ENCODE peak calls at places on chromosome 2, in six cellular contexts. One of them, this sample, is unnamed.

GRCh38 chr2:143525536-143525935 is 396.3 kb downstream of the ARHGAP15 start:
- DNase-seq in NCI-H774: no peak
- DNase-seq in GM12878: no peak
- DNase-seq in NCI-H69: no peak
- DNase-seq in EL: no peak
- DNase-seq in CD4-positive, CD25-positive, alpha-beta regulatory T cell: peak
- DNase-seq in this sample: no peak

GRCh38 chr2:71174207-71174606 is 43.8 kb downstream of the MPHOSPH10 start:
- DNase-seq in NCI-H774: no peak
- DNase-seq in GM12878: no peak
- DNase-seq in NCI-H69: no peak
- DNase-seq in EL: no peak
- DNase-seq in CD4-positive, CD25-positive, alpha-beta regulatory T cell: no peak
- DNase-seq in this sample: no peak

GRCh38 chr2:175175896-175176295 is 5.6 kb downstream of the ATP5MC3 start:
- DNase-seq in NCI-H774: no peak
- DNase-seq in GM12878: no peak
- DNase-seq in NCI-H69: no peak
- DNase-seq in EL: peak
- DNase-seq in CD4-positive, CD25-positive, alpha-beta regulatory T cell: no peak
- DNase-seq in this sample: no peak

GRCh38 chr2:65361623-65362022 is 70.8 kb downstream of the SPRED2 start:
- DNase-seq in NCI-H774: no peak
- DNase-seq in GM12878: no peak
- DNase-seq in NCI-H69: no peak
- DNase-seq in EL: peak
- DNase-seq in CD4-positive, CD25-positive, alpha-beta regulatory T cell: peak
- DNase-seq in this sample: no peak

GRCh38 chr2:161420406-161421025 is 4.4 kb downstream of the TBR1 start:
- DNase-seq in NCI-H774: no peak
- DNase-seq in GM12878: no peak
- DNase-seq in NCI-H69: no peak
- DNase-seq in EL: no peak
- DNase-seq in CD4-positive, CD25-positive, alpha-beta regulatory T cell: no peak
- DNase-seq in this sample: no peak

GRCh38 chr2:169222665-169223064 is 139.7 kb downstream of the LRP2 start:
- DNase-seq in NCI-H774: no peak
- DNase-seq in GM12878: no peak
- DNase-seq in NCI-H69: no peak
- DNase-seq in EL: peak
- DNase-seq in CD4-positive, CD25-positive, alpha-beta regulatory T cell: peak
- DNase-seq in this sample: no peak

GRCh38 chr2:69138247-69138754 is 125.3 kb downstream of the ANTXR1 start:
- DNase-seq in NCI-H774: no peak
- DNase-seq in GM12878: no peak
- DNase-seq in NCI-H69: no peak
- DNase-seq in EL: peak
- DNase-seq in CD4-positive, CD25-positive, alpha-beta regulatory T cell: no peak
- DNase-seq in this sample: no peak

GRCh38 chr2:222025891-222026271 is 272.9 kb downstream of the PAX3 start:
- DNase-seq in NCI-H774: peak
- DNase-seq in GM12878: no peak
- DNase-seq in NCI-H69: peak
- DNase-seq in EL: no peak
- DNase-seq in CD4-positive, CD25-positive, alpha-beta regulatory T cell: no peak
- DNase-seq in this sample: peak

GRCh38 chr2:38720613-38721241 is 30.4 kb downstream of the SRSF7 start:
- DNase-seq in NCI-H774: no peak
- DNase-seq in GM12878: peak
- DNase-seq in NCI-H69: no peak
- DNase-seq in EL: peak
- DNase-seq in CD4-positive, CD25-positive, alpha-beta regulatory T cell: no peak
- DNase-seq in this sample: no peak

GRCh38 chr2:216849987-216850386 is 9.9 kb downstream of the TNP1 start:
- DNase-seq in NCI-H774: no peak
- DNase-seq in GM12878: no peak
- DNase-seq in NCI-H69: peak
- DNase-seq in EL: no peak
- DNase-seq in CD4-positive, CD25-positive, alpha-beta regulatory T cell: no peak
- DNase-seq in this sample: peak

GRCh38 chr2:145185696-145186095 is 665.8 kb upstream of the ZEB2 start:
- DNase-seq in NCI-H774: no peak
- DNase-seq in GM12878: no peak
- DNase-seq in NCI-H69: no peak
- DNase-seq in EL: peak
- DNase-seq in CD4-positive, CD25-positive, alpha-beta regulatory T cell: no peak
- DNase-seq in this sample: no peak

GRCh38 chr2:45207105-45207504 is 197.9 kb upstream of the SIX2 start:
- DNase-seq in NCI-H774: no peak
- DNase-seq in GM12878: no peak
- DNase-seq in NCI-H69: no peak
- DNase-seq in EL: no peak
- DNase-seq in CD4-positive, CD25-positive, alpha-beta regulatory T cell: no peak
- DNase-seq in this sample: no peak

GRCh38 chr2:20590704-20591515 is 60.0 kb downstream of the HS1BP3 start:
- DNase-seq in NCI-H774: no peak
- DNase-seq in GM12878: no peak
- DNase-seq in NCI-H69: no peak
- DNase-seq in EL: no peak
- DNase-seq in CD4-positive, CD25-positive, alpha-beta regulatory T cell: no peak
- DNase-seq in this sample: no peak

GRCh38 chr2:127622561-127623387 is 23.2 kb upstream of the GPR17 start:
- DNase-seq in NCI-H774: no peak
- DNase-seq in GM12878: no peak
- DNase-seq in NCI-H69: no peak
- DNase-seq in EL: no peak
- DNase-seq in CD4-positive, CD25-positive, alpha-beta regulatory T cell: no peak
- DNase-seq in this sample: no peak

GRCh38 chr2:44093970-44094369 is 74.7 kb upstream of the PPM1B start:
- DNase-seq in NCI-H774: no peak
- DNase-seq in GM12878: no peak
- DNase-seq in NCI-H69: no peak
- DNase-seq in EL: no peak
- DNase-seq in CD4-positive, CD25-positive, alpha-beta regulatory T cell: no peak
- DNase-seq in this sample: no peak

GRCh38 chr2:69665152-69665551 is 21.6 kb upstream of the AAK1 start:
- DNase-seq in NCI-H774: no peak
- DNase-seq in GM12878: no peak
- DNase-seq in NCI-H69: no peak
- DNase-seq in EL: no peak
- DNase-seq in CD4-positive, CD25-positive, alpha-beta regulatory T cell: no peak
- DNase-seq in this sample: no peak

GRCh38 chr2:218434456-218434855 is 15.5 kb downstream of the VIL1 start:
- DNase-seq in NCI-H774: no peak
- DNase-seq in GM12878: no peak
- DNase-seq in NCI-H69: no peak
- DNase-seq in EL: no peak
- DNase-seq in CD4-positive, CD25-positive, alpha-beta regulatory T cell: no peak
- DNase-seq in this sample: no peak

GRCh38 chr2:62760555-62760954 is 55.0 kb downstream of the EHBP1 start:
- DNase-seq in NCI-H774: no peak
- DNase-seq in GM12878: no peak
- DNase-seq in NCI-H69: no peak
- DNase-seq in EL: peak
- DNase-seq in CD4-positive, CD25-positive, alpha-beta regulatory T cell: no peak
- DNase-seq in this sample: no peak

GRCh38 chr2:189298481-189298880 is 118.9 kb upstream of the COL5A2 start:
- DNase-seq in NCI-H774: no peak
- DNase-seq in GM12878: no peak
- DNase-seq in NCI-H69: no peak
- DNase-seq in EL: peak
- DNase-seq in CD4-positive, CD25-positive, alpha-beta regulatory T cell: no peak
- DNase-seq in this sample: no peak

GRCh38 chr2:99821039-99821438 is 321.4 kb downstream of the AFF3 start:
- DNase-seq in NCI-H774: no peak
- DNase-seq in GM12878: no peak
- DNase-seq in NCI-H69: peak
- DNase-seq in EL: no peak
- DNase-seq in CD4-positive, CD25-positive, alpha-beta regulatory T cell: no peak
- DNase-seq in this sample: peak

GRCh38 chr2:46831037-46831868 is 84.4 kb downstream of the MCFD2 start:
- DNase-seq in NCI-H774: no peak
- DNase-seq in GM12878: no peak
- DNase-seq in NCI-H69: no peak
- DNase-seq in EL: peak
- DNase-seq in CD4-positive, CD25-positive, alpha-beta regulatory T cell: no peak
- DNase-seq in this sample: no peak

GRCh38 chr2:150125708-150126107 is 361.8 kb downstream of the RND3 start:
- DNase-seq in NCI-H774: no peak
- DNase-seq in GM12878: no peak
- DNase-seq in NCI-H69: no peak
- DNase-seq in EL: peak
- DNase-seq in CD4-positive, CD25-positive, alpha-beta regulatory T cell: no peak
- DNase-seq in this sample: no peak

GRCh38 chr2:224946911-224947310 is 95.4 kb downstream of the DOCK10 start:
- DNase-seq in NCI-H774: no peak
- DNase-seq in GM12878: no peak
- DNase-seq in NCI-H69: peak
- DNase-seq in EL: peak
- DNase-seq in CD4-positive, CD25-positive, alpha-beta regulatory T cell: peak
- DNase-seq in this sample: no peak

GRCh38 chr2:158753561-158754302 is 41.4 kb upstream of the DAPL1 start:
- DNase-seq in NCI-H774: peak
- DNase-seq in GM12878: no peak
- DNase-seq in NCI-H69: peak
- DNase-seq in EL: peak
- DNase-seq in CD4-positive, CD25-positive, alpha-beta regulatory T cell: peak
- DNase-seq in this sample: peak

GRCh38 chr2:27715318-27716165 is 51.9 kb downstream of the SLC4A1AP start:
- DNase-seq in NCI-H774: no peak
- DNase-seq in GM12878: no peak
- DNase-seq in NCI-H69: peak
- DNase-seq in EL: peak
- DNase-seq in CD4-positive, CD25-positive, alpha-beta regulatory T cell: peak
- DNase-seq in this sample: peak

GRCh38 chr2:188364033-188364432 is 72.4 kb downstream of the GULP1 start:
- DNase-seq in NCI-H774: no peak
- DNase-seq in GM12878: no peak
- DNase-seq in NCI-H69: no peak
- DNase-seq in EL: no peak
- DNase-seq in CD4-positive, CD25-positive, alpha-beta regulatory T cell: no peak
- DNase-seq in this sample: no peak

GRCh38 chr2:100235098-100235497 is 87.2 kb downstream of the LONRF2 start:
- DNase-seq in NCI-H774: no peak
- DNase-seq in GM12878: no peak
- DNase-seq in NCI-H69: no peak
- DNase-seq in EL: no peak
- DNase-seq in CD4-positive, CD25-positive, alpha-beta regulatory T cell: peak
- DNase-seq in this sample: no peak

GRCh38 chr2:173101687-173102086 is 26.0 kb downstream of the MAP3K20 start:
- DNase-seq in NCI-H774: no peak
- DNase-seq in GM12878: peak
- DNase-seq in NCI-H69: no peak
- DNase-seq in EL: no peak
- DNase-seq in CD4-positive, CD25-positive, alpha-beta regulatory T cell: peak
- DNase-seq in this sample: no peak

GRCh38 chr2:23069156-23069555 is 315.8 kb upstream of the KLHL29 start:
- DNase-seq in NCI-H774: no peak
- DNase-seq in GM12878: no peak
- DNase-seq in NCI-H69: peak
- DNase-seq in EL: no peak
- DNase-seq in CD4-positive, CD25-positive, alpha-beta regulatory T cell: no peak
- DNase-seq in this sample: no peak

GRCh38 chr2:11824901-11825592 is 78.6 kb downstream of the LPIN1 start:
- DNase-seq in NCI-H774: no peak
- DNase-seq in GM12878: no peak
- DNase-seq in NCI-H69: no peak
- DNase-seq in EL: no peak
- DNase-seq in CD4-positive, CD25-positive, alpha-beta regulatory T cell: no peak
- DNase-seq in this sample: no peak

GRCh38 chr2:207334631-207335371 is 169.1 kb upstream of the KLF7 start:
- DNase-seq in NCI-H774: no peak
- DNase-seq in GM12878: no peak
- DNase-seq in NCI-H69: peak
- DNase-seq in EL: peak
- DNase-seq in CD4-positive, CD25-positive, alpha-beta regulatory T cell: peak
- DNase-seq in this sample: peak

GRCh38 chr2:224729435-224729834 is 13.3 kb upstream of the CCDC195 start:
- DNase-seq in NCI-H774: no peak
- DNase-seq in GM12878: no peak
- DNase-seq in NCI-H69: no peak
- DNase-seq in EL: no peak
- DNase-seq in CD4-positive, CD25-positive, alpha-beta regulatory T cell: no peak
- DNase-seq in this sample: no peak

GRCh38 chr2:190722825-190723224 is 73.9 kb downstream of the NAB1 start:
- DNase-seq in NCI-H774: no peak
- DNase-seq in GM12878: no peak
- DNase-seq in NCI-H69: no peak
- DNase-seq in EL: no peak
- DNase-seq in CD4-positive, CD25-positive, alpha-beta regulatory T cell: peak
- DNase-seq in this sample: no peak